ENCODE peak calls at places on chromosomes 12 and 14, in six cellular contexts. L is stomach, W is PC-9, Y is Peyer's patch, V is EH, H is aorta. O is an unnamed sample.
A peak's percentile ranks its signal among the peaks of the same experiment; 100 is the strongest.

GRCh38 chr14:104355949-104356737 is 217.8 kb downstream of the KIF26A start:
- DNase-seq in W (no peak), V (no peak), L (no peak), H (no peak), Y (no peak), O (no peak)

GRCh38 chr12:67650528-67651379 is 2.2 kb downstream of the DYRK2 start:
- DNase-seq in H (no peak), Y (no peak), L (no peak), W (no peak), V (peak; percentile 26), O (no peak)

GRCh38 chr14:106694638-106695393 is 1168.4 kb downstream of the TMEM121 start:
- DNase-seq in H (peak; percentile 75), Y (peak; percentile 74), L (no peak), W (no peak), V (no peak), O (no peak)

GRCh38 chr12:28966049-28966778 is 182.9 kb upstream of the FAR2 start:
- DNase-seq in L (peak; percentile 80), H (peak; percentile 61), V (no peak), W (no peak), Y (no peak), O (no peak)

GRCh38 chr12:132481771-132482745 is 7.9 kb upstream of the FBRSL1 start:
- DNase-seq in L (no peak), Y (no peak), W (no peak), H (no peak), V (no peak), O (no peak)

GRCh38 chr14:91202234-91202974 is 42.1 kb downstream of the GPR68 start:
- DNase-seq in V (peak; percentile 14), Y (no peak), L (peak; percentile 34), H (peak; percentile 8), W (no peak), O (no peak)

GRCh38 chr12:51926064-51926632 is 18.8 kb downstream of the ACVRL1 start:
- DNase-seq in V (no peak), H (no peak), Y (no peak), L (no peak), W (no peak), O (peak; percentile 95)

GRCh38 chr14:101478796-101479410 is 82.4 kb upstream of the DIO3 start:
- DNase-seq in H (peak; percentile 39), Y (no peak), V (no peak), L (peak; percentile 9), W (no peak), O (no peak)

GRCh38 chr14:69375182-69375581 is 22.9 kb downstream of the ERH start:
- DNase-seq in L (no peak), Y (no peak), V (no peak), W (no peak), H (no peak), O (no peak)

GRCh38 chr12:62190921-62191746 is 69.1 kb upstream of the USP15 start:
- DNase-seq in H (peak; percentile 78), W (no peak), Y (no peak), L (no peak), V (no peak), O (peak; percentile 38)

GRCh38 chr12:12716151-12716844 is 870 bp upstream of the CDKN1B start:
- DNase-seq in H (no peak), W (peak; percentile 19), L (no peak), V (peak; percentile 43), Y (peak; percentile 34), O (no peak)